ENCODE peak calls at places on chromosomes 6 and 20, in nine cellular contexts. V, Z, G, P, M, T, L, W and N are unnamed samples. For H3K4me1, the result is how much of the 10 kb centered on the place peaks cover.

GRCh38 chr6:111777357-111777756 is 95.9 kb downstream of the FYN start:
- DNase-seq in V (no peak), Z (no peak), G (no peak), P (no peak), M (no peak), T (no peak), L (no peak), W (no peak), N (no peak)

GRCh38 chr6:136294621-136295020 is 5.0 kb upstream of the BCLAF1 start:
- DNase-seq in V (no peak), Z (no peak), G (no peak), P (no peak), M (no peak), T (no peak), L (no peak), W (no peak), N (no peak)

GRCh38 chr6:113654396-113654795 is 202.7 kb upstream of the MARCKS start:
- DNase-seq in V (peak), Z (peak), G (peak), P (no peak), M (peak), T (peak), L (no peak), W (peak), N (no peak)

GRCh38 chr20:15379897-15380296 is 1042.5 kb upstream of the FLRT3 start:
- DNase-seq in V (no peak), Z (no peak), G (no peak), P (no peak), M (no peak), T (no peak), L (no peak), W (no peak), N (no peak)

GRCh38 chr20:59645761-59646171 is 41.4 kb downstream of the PHACTR3 start:
- DNase-seq in V (no peak), Z (no peak), G (no peak), P (no peak), M (no peak), T (no peak), L (no peak), W (peak), N (no peak)

GRCh38 chr20:40332167-40332566 is 356.9 kb downstream of the MAFB start:
- DNase-seq in V (no peak), Z (no peak), G (no peak), P (no peak), M (no peak), T (no peak), L (no peak), W (no peak), N (no peak)

GRCh38 chr6:148629910-148630470 is 116.8 kb upstream of the UST start:
- DNase-seq in V (no peak), Z (no peak), G (no peak), P (no peak), M (no peak), T (no peak), L (no peak), W (no peak), N (no peak)

GRCh38 chr6:30725713-30726505 is 5.8 kb downstream of the TUBB start:
- DNase-seq in V (no peak), Z (no peak), G (no peak), P (peak), M (no peak), T (no peak), L (no peak), W (no peak), N (no peak)

GRCh38 chr6:18081025-18081668 is 41.3 kb downstream of the NHLRC1 start:
- DNase-seq in V (no peak), Z (no peak), G (no peak), P (no peak), M (no peak), T (no peak), L (no peak), W (no peak), N (no peak)

GRCh38 chr20:37519508-37520416 is 1.3 kb upstream of the NNAT start:
- DNase-seq in V (no peak), Z (no peak), G (no peak), P (no peak), M (peak), T (no peak), L (peak), W (no peak), N (no peak)

GRCh38 chr6:17381429-17382147 is 11.8 kb upstream of the CAP2 start:
- DNase-seq in V (peak), Z (no peak), G (no peak), P (no peak), M (peak), T (no peak), L (no peak), W (no peak), N (no peak)

GRCh38 chr6:16948376-16948775 is 153.5 kb upstream of the STMND1 start:
- DNase-seq in V (no peak), Z (no peak), G (no peak), P (no peak), M (no peak), T (no peak), L (no peak), W (no peak), N (no peak)

GRCh38 chr6:54980511-54981275 is 134.1 kb downstream of the FAM83B start:
- DNase-seq in V (no peak), Z (no peak), G (no peak), P (no peak), M (no peak), T (no peak), L (no peak), W (no peak), N (no peak)

GRCh38 chr6:119147101-119148053 is 68.9 kb upstream of the FAM184A start:
- DNase-seq in V (peak), Z (no peak), G (peak), P (peak), M (peak), T (no peak), L (no peak), W (peak), N (no peak)

GRCh38 chr6:144899161-144899560 is 614.0 kb downstream of the UTRN start:
- DNase-seq in V (no peak), Z (no peak), G (no peak), P (no peak), M (no peak), T (no peak), L (no peak), W (no peak), N (no peak)

GRCh38 chr20:37968726-37969401 is 64.4 kb downstream of the TTI1 start:
- DNase-seq in V (no peak), Z (no peak), G (no peak), P (no peak), M (no peak), T (no peak), L (no peak), W (peak), N (no peak)

GRCh38 chr6:157987788-157988699 is 6.4 kb downstream of the SYNJ2 start:
- DNase-seq in V (no peak), Z (no peak), G (no peak), P (no peak), M (no peak), T (no peak), L (no peak), W (no peak), N (no peak)

GRCh38 chr6:26243132-26243531 is 121.9 kb upstream of the BTN3A2 start:
- DNase-seq in V (no peak), Z (no peak), G (no peak), P (no peak), M (no peak), T (no peak), L (no peak), W (no peak), N (peak)

GRCh38 chr6:125699591-125699990 is 49.8 kb upstream of the HEY2 start:
- DNase-seq in V (no peak), Z (no peak), G (no peak), P (no peak), M (no peak), T (no peak), L (no peak), W (no peak), N (no peak)

GRCh38 chr6:107132330-107132954 is 17.1 kb upstream of the BEND3 start:
- DNase-seq in V (peak), Z (no peak), G (peak), P (no peak), M (no peak), T (no peak), L (peak), W (no peak), N (peak)

GRCh38 chr6:35185971-35186370 is 27.8 kb upstream of the SCUBE3 start:
- DNase-seq in V (no peak), Z (no peak), G (no peak), P (no peak), M (no peak), T (no peak), L (no peak), W (no peak), N (no peak)

GRCh38 chr20:49685809-49686208 is 27.9 kb downstream of the B4GALT5 start:
- DNase-seq in V (no peak), Z (no peak), G (no peak), P (peak), M (no peak), T (no peak), L (no peak), W (no peak), N (no peak)

GRCh38 chr20:61684583-61685235 is 381.0 kb downstream of the TAF4 start:
- DNase-seq in V (no peak), Z (no peak), G (no peak), P (no peak), M (no peak), T (peak), L (no peak), W (no peak), N (no peak)

GRCh38 chr6:32179746-32180405 is 1.7 kb downstream of the RNF5 start:
- DNase-seq in V (no peak), Z (no peak), G (no peak), P (no peak), M (no peak), T (peak), L (no peak), W (no peak), N (no peak)

GRCh38 chr6:54935739-54936138 is 89.2 kb downstream of the FAM83B start:
- DNase-seq in V (no peak), Z (no peak), G (peak), P (no peak), M (no peak), T (no peak), L (no peak), W (no peak), N (no peak)

GRCh38 chr6:83978324-83978734 is 55.2 kb upstream of the MRAP2 start:
- DNase-seq in V (no peak), Z (no peak), G (no peak), P (no peak), M (no peak), T (no peak), L (no peak), W (no peak), N (no peak)

GRCh38 chr6:20632696-20633095 is 98.4 kb downstream of the CDKAL1 start:
- DNase-seq in V (no peak), Z (no peak), G (no peak), P (no peak), M (no peak), T (no peak), L (no peak), W (no peak), N (no peak)

GRCh38 chr6:111379831-111380230 is 103.2 kb downstream of the REV3L start:
- DNase-seq in V (no peak), Z (no peak), G (no peak), P (no peak), M (no peak), T (no peak), L (no peak), W (no peak), N (no peak)

DNA sequence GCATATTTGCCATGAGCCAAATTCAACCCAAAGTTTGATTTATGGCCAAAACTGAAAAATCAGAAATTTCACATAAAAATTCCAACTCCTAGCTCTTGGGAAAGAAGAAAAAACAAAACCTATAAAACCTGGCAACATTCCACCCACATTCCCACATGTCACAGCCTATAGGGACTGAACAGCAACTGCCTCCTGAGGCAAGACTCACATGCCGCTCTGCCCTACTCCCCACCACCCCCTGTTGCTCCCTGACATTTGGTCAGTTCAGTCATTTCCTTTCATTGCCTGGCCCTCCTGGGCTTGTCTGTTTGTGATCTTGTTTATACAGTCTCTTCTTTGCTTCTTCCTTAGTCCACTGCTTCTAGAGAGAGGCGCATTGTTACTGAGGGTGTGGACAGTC is 31.6 kb downstream of the NFATC2 start:
- DNase-seq in V (no peak), Z (no peak), G (no peak), P (no peak), M (no peak), T (no peak), L (no peak), W (no peak), N (no peak)
- H3K4me1 ChIP-seq in V (under half), Z (under half), G (under half), P (under half), M (under half), T (under half), L (half or more), W (under half), N (under half)

GRCh38 chr6:36544228-36544627 is 3.1 kb downstream of the STK38 start:
- DNase-seq in V (peak), Z (no peak), G (no peak), P (no peak), M (no peak), T (no peak), L (no peak), W (no peak), N (no peak)
- H3K4me3 ChIP-seq in V (no peak), Z (peak), G (no peak), P (no peak), M (no peak), T (peak), L (no peak), W (no peak), N (no peak)

GRCh38 chr6:167485186-167485978 is 160.5 kb downstream of the TTLL2 start:
- DNase-seq in V (peak), Z (no peak), G (no peak), P (peak), M (no peak), T (no peak), L (peak), W (no peak), N (no peak)
- TF ChIP-seq CTCF in V (peak), Z (no peak), G (peak), P (peak), M (peak), T (peak), L (peak), W (peak), N (no peak)

GRCh38 chr6:52548353-52548713 is 28.5 kb downstream of the TRAM2 start:
- DNase-seq in V (no peak), Z (no peak), G (no peak), P (no peak), M (no peak), T (no peak), L (no peak), W (no peak), N (no peak)

GRCh38 chr6:52550014-52550575 is 26.8 kb downstream of the TRAM2 start:
- DNase-seq in V (no peak), Z (no peak), G (no peak), P (no peak), M (no peak), T (no peak), L (no peak), W (no peak), N (no peak)

GRCh38 chr6:52547647-52548352 is 29.1 kb downstream of the TRAM2 start:
- DNase-seq in V (no peak), Z (no peak), G (no peak), P (peak), M (no peak), T (no peak), L (no peak), W (no peak), N (peak)

GRCh38 chr6:52548999-52549398 is 27.9 kb downstream of the TRAM2 start:
- DNase-seq in V (no peak), Z (no peak), G (no peak), P (no peak), M (no peak), T (no peak), L (no peak), W (no peak), N (no peak)

DNA sequence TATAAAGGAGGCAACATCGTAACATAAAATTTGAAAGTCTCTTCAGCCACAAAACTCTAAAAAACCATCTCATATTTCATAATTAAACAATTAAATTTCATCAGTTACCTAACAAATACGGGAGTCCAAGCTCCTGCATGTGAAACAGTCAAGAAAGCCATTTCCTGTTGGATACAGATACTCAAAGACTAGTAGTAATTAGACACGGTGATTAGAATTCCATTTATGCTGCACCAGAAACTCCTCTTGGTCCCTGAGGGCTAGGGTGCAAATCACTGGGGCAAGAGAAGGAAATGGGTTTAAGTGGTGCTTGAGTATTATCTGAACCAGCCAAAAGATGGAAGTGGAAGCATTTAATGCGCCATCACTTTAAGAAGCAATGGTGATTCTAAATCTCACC is 27.4 kb downstream of the TRAM2 start:
- DNase-seq in V (no peak), Z (no peak), G (no peak), P (no peak), M (no peak), T (no peak), L (no peak), W (no peak), N (no peak)
- H3K4me1 ChIP-seq in V (half or more), Z (under half), G (under half), P (under half), M (under half), T (under half), L (under half), W (under half), N (half or more)

GRCh38 chr6:138592698-138593097 is 93.4 kb upstream of the NHSL1 start:
- DNase-seq in V (no peak), Z (no peak), G (no peak), P (no peak), M (no peak), T (no peak), L (no peak), W (no peak), N (no peak)

GRCh38 chr6:138594749-138595148 is 95.5 kb upstream of the NHSL1 start:
- DNase-seq in V (no peak), Z (no peak), G (no peak), P (no peak), M (no peak), T (no peak), L (no peak), W (no peak), N (no peak)

GRCh38 chr6:138594042-138594636 is 94.8 kb upstream of the NHSL1 start:
- DNase-seq in V (no peak), Z (no peak), G (no peak), P (no peak), M (no peak), T (no peak), L (no peak), W (no peak), N (no peak)

GRCh38 chr6:138590796-138591709 is 91.8 kb upstream of the NHSL1 start:
- DNase-seq in V (peak), Z (peak), G (peak), P (peak), M (no peak), T (no peak), L (peak), W (no peak), N (no peak)

GRCh38 chr6:138593100-138593877 is 94.0 kb upstream of the NHSL1 start:
- DNase-seq in V (peak), Z (peak), G (peak), P (no peak), M (no peak), T (no peak), L (no peak), W (peak), N (no peak)
- H3K4me3 ChIP-seq in V (no peak), Z (no peak), G (peak), P (no peak), M (no peak), T (peak), L (no peak), W (no peak), N (no peak)

DNA sequence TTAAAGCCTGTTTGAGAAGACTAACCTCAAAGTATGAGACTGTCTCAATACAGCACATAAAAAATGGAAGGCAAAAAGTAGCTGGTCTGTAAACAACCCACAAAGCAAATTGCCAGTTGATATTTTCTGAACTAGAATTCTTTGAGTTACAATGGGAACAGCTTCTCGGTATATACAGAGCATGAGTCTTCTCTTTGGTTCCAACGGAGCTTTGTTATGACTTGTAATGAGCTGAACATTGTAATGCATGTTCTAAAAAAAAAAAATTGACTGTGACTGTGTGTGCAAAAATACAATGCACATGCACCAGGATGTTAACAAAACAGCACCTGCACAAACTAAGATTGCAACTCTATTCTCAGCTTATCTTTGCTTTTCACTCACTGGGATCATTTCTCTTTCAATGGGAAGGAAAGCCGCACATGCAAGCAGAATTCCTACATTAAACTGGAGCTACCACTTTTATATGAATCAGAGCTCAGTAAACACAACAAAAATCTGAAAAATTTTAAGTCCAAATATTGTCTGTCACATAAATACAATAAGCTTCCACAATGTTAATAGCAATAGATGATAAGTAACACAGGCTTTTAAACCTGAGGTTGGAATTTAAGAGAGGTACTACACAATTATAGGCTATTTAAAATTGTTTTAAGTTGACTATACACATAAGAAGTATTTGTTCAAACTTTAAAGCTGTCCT is 382.7 kb upstream of the ID4 start:
- DNase-seq in V (no peak), Z (no peak), G (no peak), P (no peak), M (no peak), T (no peak), L (no peak), W (no peak), N (no peak)
- TF ChIP-seq CTCF in V (no peak), Z (no peak), G (no peak), P (no peak), M (no peak), T (no peak), L (no peak), W (no peak), N (no peak)

GRCh38 chr6:3355358-3356055 is 96.8 kb downstream of the PSMG4 start:
- DNase-seq in V (peak), Z (peak), G (no peak), P (peak), M (peak), T (no peak), L (peak), W (no peak), N (peak)
- H3K4me1 ChIP-seq in V (half or more), Z (under half), G (under half), P (half or more), M (under half), T (under half), L (under half), W (under half), N (under half)

DNA sequence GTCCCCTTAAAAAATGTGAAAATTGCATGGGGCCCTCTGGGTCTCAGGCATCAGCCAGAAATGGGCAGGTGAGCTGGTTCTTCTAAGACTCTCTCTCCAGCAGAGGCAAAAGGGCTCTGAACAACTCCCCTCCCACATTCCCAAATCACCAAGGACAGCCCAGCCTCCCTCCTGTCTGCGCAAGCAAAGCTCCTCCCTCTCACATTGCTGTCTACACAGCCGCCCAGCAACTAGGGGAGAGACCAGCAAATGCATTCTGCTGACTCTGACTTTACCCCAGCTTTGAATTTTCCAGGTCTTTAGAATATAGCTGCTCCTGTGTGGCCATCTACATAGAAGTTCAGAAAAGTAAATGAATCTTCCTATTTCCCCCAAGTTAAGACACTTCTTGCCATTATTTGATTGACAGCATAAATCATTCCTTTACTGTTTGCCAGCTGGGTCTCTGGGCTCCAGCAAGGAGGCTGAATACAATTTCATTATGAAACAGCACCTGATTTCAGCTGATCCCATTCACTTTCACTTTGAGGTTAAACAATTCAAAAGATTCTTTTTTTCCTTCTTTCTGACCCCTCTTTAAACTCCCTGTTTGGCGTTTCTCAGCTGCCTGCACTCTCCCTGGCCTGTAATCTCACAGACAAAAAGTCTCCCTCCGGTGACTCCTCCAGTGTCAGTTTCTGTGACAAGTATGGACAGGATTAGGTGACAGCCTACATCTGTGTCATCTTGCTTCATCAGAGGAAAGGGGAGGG is 205.7 kb upstream of the RIN2 start:
- DNase-seq in V (peak), Z (peak), G (no peak), P (no peak), M (no peak), T (peak), L (peak), W (no peak), N (no peak)
- H3K4me3 ChIP-seq in V (no peak), Z (no peak), G (no peak), P (no peak), M (no peak), T (no peak), L (no peak), W (no peak), N (no peak)